ENCODE peak calls at places on chromosomes 13 and 19, in ten cellular contexts. One of them, this sample, is unnamed.

GRCh38 chr19:52176574-52176973 is 5.2 kb upstream of the ZNF836 start:
- DNase-seq in OCI-LY7: no peak
- DNase-seq in CD8-positive, alpha-beta T cell: no peak
- DNase-seq in stimulated activated CD4-positive, alpha-beta T cell treated with anti-CD3 and anti-CD28 coated beads, Interleukin-12 subunit alpha, Interleukin-12 subunit beta, amount 100 ng/mL, for 48 hours: no peak
- DNase-seq in cardiac septum: no peak
- DNase-seq in activated CD8-positive, alpha-beta memory T cell treated with anti-CD3 and anti-CD28 coated beads for 1 hour: no peak
- DNase-seq in Calu3: no peak
- DNase-seq in tibial nerve: no peak
- DNase-seq in posterior cingulate gyrus: no peak
- DNase-seq in GM03348: no peak
- DNase-seq in this sample: no peak

GRCh38 chr19:51064534-51065220 is at the start of gene KLK13:
- DNase-seq in OCI-LY7: no peak
- DNase-seq in CD8-positive, alpha-beta T cell: no peak
- DNase-seq in stimulated activated CD4-positive, alpha-beta T cell treated with anti-CD3 and anti-CD28 coated beads, Interleukin-12 subunit alpha, Interleukin-12 subunit beta, amount 100 ng/mL, for 48 hours: no peak
- DNase-seq in cardiac septum: no peak
- DNase-seq in activated CD8-positive, alpha-beta memory T cell treated with anti-CD3 and anti-CD28 coated beads for 1 hour: no peak
- DNase-seq in Calu3: peak
- DNase-seq in tibial nerve: no peak
- DNase-seq in posterior cingulate gyrus: no peak
- DNase-seq in GM03348: peak
- DNase-seq in this sample: peak

GRCh38 chr19:51739466-51740213 is 12.0 kb downstream of the FPR1 start:
- DNase-seq in OCI-LY7: no peak
- DNase-seq in CD8-positive, alpha-beta T cell: no peak
- DNase-seq in stimulated activated CD4-positive, alpha-beta T cell treated with anti-CD3 and anti-CD28 coated beads, Interleukin-12 subunit alpha, Interleukin-12 subunit beta, amount 100 ng/mL, for 48 hours: no peak
- DNase-seq in cardiac septum: no peak
- DNase-seq in activated CD8-positive, alpha-beta memory T cell treated with anti-CD3 and anti-CD28 coated beads for 1 hour: no peak
- DNase-seq in Calu3: no peak
- DNase-seq in tibial nerve: no peak
- DNase-seq in posterior cingulate gyrus: no peak
- DNase-seq in GM03348: no peak
- DNase-seq in this sample: peak

GRCh38 chr13:31067416-31068118 is 94.1 kb downstream of the HSPH1 start:
- DNase-seq in OCI-LY7: no peak
- DNase-seq in CD8-positive, alpha-beta T cell: no peak
- DNase-seq in stimulated activated CD4-positive, alpha-beta T cell treated with anti-CD3 and anti-CD28 coated beads, Interleukin-12 subunit alpha, Interleukin-12 subunit beta, amount 100 ng/mL, for 48 hours: no peak
- DNase-seq in cardiac septum: no peak
- DNase-seq in activated CD8-positive, alpha-beta memory T cell treated with anti-CD3 and anti-CD28 coated beads for 1 hour: no peak
- DNase-seq in Calu3: no peak
- DNase-seq in tibial nerve: no peak
- DNase-seq in posterior cingulate gyrus: no peak
- DNase-seq in GM03348: peak
- DNase-seq in this sample: peak

GRCh38 chr19:45764487-45764886 is 4.6 kb downstream of the SIX5 start:
- DNase-seq in OCI-LY7: no peak
- DNase-seq in CD8-positive, alpha-beta T cell: no peak
- DNase-seq in stimulated activated CD4-positive, alpha-beta T cell treated with anti-CD3 and anti-CD28 coated beads, Interleukin-12 subunit alpha, Interleukin-12 subunit beta, amount 100 ng/mL, for 48 hours: no peak
- DNase-seq in cardiac septum: no peak
- DNase-seq in activated CD8-positive, alpha-beta memory T cell treated with anti-CD3 and anti-CD28 coated beads for 1 hour: no peak
- DNase-seq in Calu3: no peak
- DNase-seq in tibial nerve: no peak
- DNase-seq in posterior cingulate gyrus: no peak
- DNase-seq in GM03348: no peak
- DNase-seq in this sample: no peak

GRCh38 chr13:94778585-94778984 is 66.2 kb upstream of the SOX21 start:
- DNase-seq in OCI-LY7: no peak
- DNase-seq in CD8-positive, alpha-beta T cell: no peak
- DNase-seq in stimulated activated CD4-positive, alpha-beta T cell treated with anti-CD3 and anti-CD28 coated beads, Interleukin-12 subunit alpha, Interleukin-12 subunit beta, amount 100 ng/mL, for 48 hours: no peak
- DNase-seq in cardiac septum: no peak
- DNase-seq in activated CD8-positive, alpha-beta memory T cell treated with anti-CD3 and anti-CD28 coated beads for 1 hour: no peak
- DNase-seq in Calu3: no peak
- DNase-seq in tibial nerve: no peak
- DNase-seq in posterior cingulate gyrus: no peak
- DNase-seq in GM03348: no peak
- DNase-seq in this sample: no peak

GRCh38 chr19:7636691-7637373 is at the start of gene STXBP2:
- DNase-seq in OCI-LY7: peak
- DNase-seq in CD8-positive, alpha-beta T cell: peak
- DNase-seq in stimulated activated CD4-positive, alpha-beta T cell treated with anti-CD3 and anti-CD28 coated beads, Interleukin-12 subunit alpha, Interleukin-12 subunit beta, amount 100 ng/mL, for 48 hours: peak
- DNase-seq in cardiac septum: peak
- DNase-seq in activated CD8-positive, alpha-beta memory T cell treated with anti-CD3 and anti-CD28 coated beads for 1 hour: peak
- DNase-seq in Calu3: peak
- DNase-seq in tibial nerve: no peak
- DNase-seq in posterior cingulate gyrus: no peak
- DNase-seq in GM03348: no peak
- DNase-seq in this sample: peak

GRCh38 chr19:46803555-46803954 is 15.2 kb upstream of the SLC1A5 start:
- DNase-seq in OCI-LY7: no peak
- DNase-seq in CD8-positive, alpha-beta T cell: no peak
- DNase-seq in stimulated activated CD4-positive, alpha-beta T cell treated with anti-CD3 and anti-CD28 coated beads, Interleukin-12 subunit alpha, Interleukin-12 subunit beta, amount 100 ng/mL, for 48 hours: no peak
- DNase-seq in cardiac septum: no peak
- DNase-seq in activated CD8-positive, alpha-beta memory T cell treated with anti-CD3 and anti-CD28 coated beads for 1 hour: no peak
- DNase-seq in Calu3: no peak
- DNase-seq in tibial nerve: no peak
- DNase-seq in posterior cingulate gyrus: no peak
- DNase-seq in GM03348: no peak
- DNase-seq in this sample: no peak

GRCh38 chr19:1264801-1265610 is 4.1 kb upstream of the CIRBP start:
- DNase-seq in OCI-LY7: peak
- DNase-seq in CD8-positive, alpha-beta T cell: no peak
- DNase-seq in stimulated activated CD4-positive, alpha-beta T cell treated with anti-CD3 and anti-CD28 coated beads, Interleukin-12 subunit alpha, Interleukin-12 subunit beta, amount 100 ng/mL, for 48 hours: no peak
- DNase-seq in cardiac septum: no peak
- DNase-seq in activated CD8-positive, alpha-beta memory T cell treated with anti-CD3 and anti-CD28 coated beads for 1 hour: no peak
- DNase-seq in Calu3: peak
- DNase-seq in tibial nerve: no peak
- DNase-seq in posterior cingulate gyrus: no peak
- DNase-seq in GM03348: peak
- DNase-seq in this sample: peak

GRCh38 chr13:49052801-49053200 is 77.1 kb downstream of the FNDC3A start:
- DNase-seq in OCI-LY7: no peak
- DNase-seq in CD8-positive, alpha-beta T cell: no peak
- DNase-seq in stimulated activated CD4-positive, alpha-beta T cell treated with anti-CD3 and anti-CD28 coated beads, Interleukin-12 subunit alpha, Interleukin-12 subunit beta, amount 100 ng/mL, for 48 hours: no peak
- DNase-seq in cardiac septum: no peak
- DNase-seq in activated CD8-positive, alpha-beta memory T cell treated with anti-CD3 and anti-CD28 coated beads for 1 hour: no peak
- DNase-seq in Calu3: no peak
- DNase-seq in tibial nerve: no peak
- DNase-seq in posterior cingulate gyrus: no peak
- DNase-seq in GM03348: no peak
- DNase-seq in this sample: peak

GRCh38 chr19:860481-861098 is 1.1 kb downstream of the CFD start:
- DNase-seq in OCI-LY7: peak
- DNase-seq in CD8-positive, alpha-beta T cell: peak
- DNase-seq in stimulated activated CD4-positive, alpha-beta T cell treated with anti-CD3 and anti-CD28 coated beads, Interleukin-12 subunit alpha, Interleukin-12 subunit beta, amount 100 ng/mL, for 48 hours: peak
- DNase-seq in cardiac septum: no peak
- DNase-seq in activated CD8-positive, alpha-beta memory T cell treated with anti-CD3 and anti-CD28 coated beads for 1 hour: peak
- DNase-seq in Calu3: peak
- DNase-seq in tibial nerve: peak
- DNase-seq in posterior cingulate gyrus: no peak
- DNase-seq in GM03348: peak
- DNase-seq in this sample: peak

GRCh38 chr19:8626823-8627222 is 3.6 kb upstream of the NFILZ start:
- DNase-seq in OCI-LY7: no peak
- DNase-seq in CD8-positive, alpha-beta T cell: no peak
- DNase-seq in stimulated activated CD4-positive, alpha-beta T cell treated with anti-CD3 and anti-CD28 coated beads, Interleukin-12 subunit alpha, Interleukin-12 subunit beta, amount 100 ng/mL, for 48 hours: no peak
- DNase-seq in cardiac septum: no peak
- DNase-seq in activated CD8-positive, alpha-beta memory T cell treated with anti-CD3 and anti-CD28 coated beads for 1 hour: no peak
- DNase-seq in Calu3: no peak
- DNase-seq in tibial nerve: no peak
- DNase-seq in posterior cingulate gyrus: no peak
- DNase-seq in GM03348: no peak
- DNase-seq in this sample: no peak

GRCh38 chr13:59531571-59532091 is 632.1 kb downstream of the DIAPH3 start:
- DNase-seq in OCI-LY7: no peak
- DNase-seq in CD8-positive, alpha-beta T cell: peak
- DNase-seq in stimulated activated CD4-positive, alpha-beta T cell treated with anti-CD3 and anti-CD28 coated beads, Interleukin-12 subunit alpha, Interleukin-12 subunit beta, amount 100 ng/mL, for 48 hours: no peak
- DNase-seq in cardiac septum: peak
- DNase-seq in activated CD8-positive, alpha-beta memory T cell treated with anti-CD3 and anti-CD28 coated beads for 1 hour: no peak
- DNase-seq in Calu3: peak
- DNase-seq in tibial nerve: peak
- DNase-seq in posterior cingulate gyrus: peak
- DNase-seq in GM03348: peak
- DNase-seq in this sample: peak

GRCh38 chr19:9323557-9323918 is 441 bp upstream of the ZNF559 start:
- DNase-seq in OCI-LY7: peak
- DNase-seq in CD8-positive, alpha-beta T cell: no peak
- DNase-seq in stimulated activated CD4-positive, alpha-beta T cell treated with anti-CD3 and anti-CD28 coated beads, Interleukin-12 subunit alpha, Interleukin-12 subunit beta, amount 100 ng/mL, for 48 hours: peak
- DNase-seq in cardiac septum: peak
- DNase-seq in activated CD8-positive, alpha-beta memory T cell treated with anti-CD3 and anti-CD28 coated beads for 1 hour: no peak
- DNase-seq in Calu3: peak
- DNase-seq in tibial nerve: peak
- DNase-seq in posterior cingulate gyrus: no peak
- DNase-seq in GM03348: peak
- DNase-seq in this sample: peak

GRCh38 chr19:6890421-6890913 is 3.1 kb downstream of the ADGRE1 start:
- DNase-seq in OCI-LY7: peak
- DNase-seq in CD8-positive, alpha-beta T cell: no peak
- DNase-seq in stimulated activated CD4-positive, alpha-beta T cell treated with anti-CD3 and anti-CD28 coated beads, Interleukin-12 subunit alpha, Interleukin-12 subunit beta, amount 100 ng/mL, for 48 hours: no peak
- DNase-seq in cardiac septum: no peak
- DNase-seq in activated CD8-positive, alpha-beta memory T cell treated with anti-CD3 and anti-CD28 coated beads for 1 hour: no peak
- DNase-seq in Calu3: no peak
- DNase-seq in tibial nerve: no peak
- DNase-seq in posterior cingulate gyrus: no peak
- DNase-seq in GM03348: no peak
- DNase-seq in this sample: no peak

This sample was measured in GM23248.